ENCODE peak calls at places on chromosomes 1 and 21, in four cellular contexts. L is H9, O is mesendoderm, C is H1. F is an unnamed sample.

GRCh38 chr21:28789571-28789970 is 203.1 kb downstream of the LTN1 start:
- DNase-seq in L (no peak), O (no peak), C (no peak), F (no peak)

GRCh38 chr1:40243371-40243770 is 4.4 kb upstream of the TMCO2 start:
- DNase-seq in L (no peak), O (no peak), C (no peak), F (no peak)

GRCh38 chr1:164703415-164703814 is 144.4 kb downstream of the PBX1 start:
- DNase-seq in L (no peak), O (no peak), C (no peak), F (no peak)

GRCh38 chr1:180522204-180522497 is 19.8 kb upstream of the ACBD6 start:
- DNase-seq in L (peak; percentile 61), O (peak; percentile 95), C (peak; percentile 31), F (no peak)

GRCh38 chr1:109910123-109910962 is at the start of gene CSF1:
- DNase-seq in L (peak; percentile 49), O (peak; percentile 64), C (no peak), F (peak; percentile 86)

GRCh38 chr1:41560496-41560895 is 76.0 kb upstream of the EDN2 start:
- DNase-seq in L (no peak), O (no peak), C (no peak), F (no peak)

GRCh38 chr21:31253684-31254083 is 90.4 kb downstream of the TIAM1 start:
- DNase-seq in L (no peak), O (no peak), C (no peak), F (no peak)

GRCh38 chr1:156692958-156693857 is 12.2 kb downstream of the CRABP2 start:
- DNase-seq in L (peak; percentile 98), O (peak; percentile 98), C (peak; percentile 94), F (no peak)

GRCh38 chr1:232655041-232655745 is 25.3 kb upstream of the SIPA1L2 start:
- DNase-seq in L (no peak), O (peak; percentile 47), C (no peak), F (no peak)

GRCh38 chr1:14571810-14572767 is 26.4 kb upstream of the KAZN start:
- DNase-seq in L (peak; percentile 77), O (peak; percentile 81), C (no peak), F (no peak)

GRCh38 chr1:176880954-176881595 is 283.4 kb downstream of the ASTN1 start:
- DNase-seq in L (peak; percentile 81), O (peak; percentile 88), C (peak; percentile 64), F (peak; percentile 62)

GRCh38 chr1:20402585-20403422 is 83.2 kb downstream of the CAMK2N1 start:
- DNase-seq in L (peak; percentile 24), O (peak; percentile 88), C (no peak), F (no peak)

GRCh38 chr1:212915245-212916091 is 34.9 kb upstream of the VASH2 start:
- DNase-seq in L (peak; percentile 64), O (peak; percentile 92), C (no peak), F (peak; percentile 87)

GRCh38 chr1:40803902-40804301 is 20.3 kb downstream of the KCNQ4 start:
- DNase-seq in L (no peak), O (no peak), C (no peak), F (no peak)

GRCh38 chr1:53390736-53391135 is 62.9 kb upstream of the LRP8 start:
- DNase-seq in L (no peak), O (no peak), C (no peak), F (no peak)

GRCh38 chr1:169550294-169550693 is 36.0 kb downstream of the F5 start:
- DNase-seq in L (no peak), O (peak; percentile 72), C (no peak), F (peak; percentile 38)

GRCh38 chr1:153881764-153882163 is 41.0 kb downstream of the GATAD2B start:
- DNase-seq in L (no peak), O (no peak), C (no peak), F (peak; percentile 62)

DNA sequence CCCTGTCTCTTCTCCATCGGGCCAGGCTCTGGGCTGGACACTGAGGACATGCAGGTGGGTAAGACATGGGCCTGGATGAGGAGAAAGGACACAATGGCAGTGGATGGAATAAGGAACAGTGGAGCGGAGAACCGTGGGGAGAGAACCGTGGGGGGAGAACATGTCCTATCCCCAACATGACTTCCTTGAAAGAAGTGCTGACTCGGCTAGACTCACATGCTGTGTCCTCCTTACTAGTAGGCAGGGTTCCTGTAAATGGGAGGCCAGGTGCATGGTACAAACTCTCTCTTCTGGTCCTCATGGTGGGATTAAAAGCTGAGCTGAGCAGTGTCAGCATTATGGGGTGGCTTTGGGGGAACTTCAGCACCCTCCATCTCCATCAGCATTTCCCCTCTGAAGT is 137.4 kb upstream of the CSF3R start:
- DNase-seq in L (no peak), O (no peak), C (no peak), F (no peak)
- H3K56ac ChIP-seq in L (no peak overlapping the region), O (no peak overlapping the region), C (no peak overlapping the region), F (no peak overlapping the region)

DNA sequence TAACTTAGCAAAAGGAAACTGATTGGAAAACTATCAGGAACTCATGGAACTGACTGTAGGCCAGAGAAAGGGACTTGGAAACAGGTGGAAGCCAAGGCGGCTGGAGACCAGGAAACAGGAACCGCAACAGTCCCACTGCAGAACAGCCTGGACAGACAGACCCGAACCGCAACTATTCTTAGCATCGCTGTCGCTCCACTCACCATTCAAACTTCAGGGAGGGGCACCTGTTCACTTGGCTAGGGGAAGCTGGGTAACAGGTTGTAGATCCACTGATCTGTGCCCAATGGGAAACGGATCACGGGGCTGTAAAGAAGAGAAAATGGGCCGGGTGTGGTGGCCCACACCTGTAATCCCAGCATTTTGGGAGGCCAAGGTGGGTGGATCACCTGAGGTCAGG is 61.9 kb downstream of the CLSTN1 start:
- DNase-seq in L (no peak), O (no peak), C (no peak), F (no peak)
- H2BK5ac ChIP-seq in L (no peak overlapping the region), O (no peak overlapping the region), C (peak overlapping the region; percentile 77), F (no peak overlapping the region)

GRCh38 chr1:218620956-218621355 is 275.8 kb downstream of the TGFB2 start:
- DNase-seq in L (no peak), O (no peak), C (no peak), F (peak; percentile 39)
- H3K56ac ChIP-seq in L (no peak overlapping the region), O (no peak overlapping the region), C (no peak overlapping the region), F (no peak overlapping the region)

DNA sequence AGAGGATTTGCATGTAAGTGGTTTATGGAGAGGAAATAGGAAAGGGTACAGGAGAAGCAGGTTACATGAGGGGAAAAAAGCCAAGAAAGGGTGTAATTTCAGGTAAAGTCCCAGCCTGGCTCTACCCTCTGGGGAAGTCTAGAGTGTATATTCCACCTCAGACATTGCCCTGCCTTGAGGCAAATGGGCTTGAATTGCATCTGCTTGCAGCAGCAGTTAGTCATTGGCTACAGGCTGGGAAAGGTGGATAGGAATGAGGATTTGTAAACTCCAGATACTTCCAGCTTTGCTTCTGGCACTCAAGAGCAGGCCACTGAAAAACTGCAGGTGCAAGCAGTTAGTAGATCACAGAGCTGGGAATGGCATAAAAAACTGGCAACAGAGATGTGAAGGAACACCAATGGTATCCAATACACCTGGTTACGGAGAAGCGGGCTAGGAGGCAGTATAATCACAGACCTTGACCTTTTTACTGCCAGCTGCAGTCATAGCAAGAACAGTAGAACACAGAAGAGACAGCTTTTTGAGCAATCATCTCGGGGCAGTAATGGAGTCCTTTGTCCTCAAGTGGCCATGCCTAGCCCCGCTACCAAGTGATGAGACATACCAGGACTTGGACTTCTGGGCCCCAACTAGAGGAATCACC is 226.9 kb upstream of the NRIP1 start:
- DNase-seq in L (no peak), O (peak; percentile 46), C (no peak), F (no peak)
- H2BK5ac ChIP-seq in L (no peak overlapping the region), O (no peak overlapping the region), C (no peak overlapping the region), F (no peak overlapping the region)

GRCh38 chr1:214241060-214241459 is 39.9 kb upstream of the SMYD2 start:
- DNase-seq in L (no peak), O (no peak), C (no peak), F (peak; percentile 24)

GRCh38 chr1:214244252-214244651 is 36.7 kb upstream of the SMYD2 start:
- DNase-seq in L (no peak), O (no peak), C (no peak), F (no peak)

GRCh38 chr1:214248294-214249082 is 32.5 kb upstream of the SMYD2 start:
- DNase-seq in L (no peak), O (no peak), C (no peak), F (peak; percentile 40)

GRCh38 chr1:214249651-214250050 is 31.3 kb upstream of the SMYD2 start:
- DNase-seq in L (no peak), O (no peak), C (no peak), F (no peak)

GRCh38 chr1:214244841-214245240 is 36.1 kb upstream of the SMYD2 start:
- DNase-seq in L (no peak), O (no peak), C (no peak), F (no peak)
- H3K56ac ChIP-seq in L (no peak overlapping the region), O (no peak overlapping the region), C (no peak overlapping the region), F (no peak overlapping the region)